ENCODE peak calls at places on chromosomes 13 and 19, in ten cellular contexts. One of them, this sample, is unnamed. For H3K4me1, the result is how much of the 10 kb centered on the place peaks cover.

GRCh38 chr13:30806784-30807183 is 71.4 kb downstream of the ALOX5AP start:
- DNase-seq in kidney: no peak
- DNase-seq in upper lobe of left lung: no peak
- DNase-seq in fibroblast of lung: peak
- DNase-seq in uterus: no peak
- DNase-seq in tibial nerve: no peak
- DNase-seq in endothelial cell of umbilical vein: peak
- DNase-seq in thoracic aorta: no peak
- DNase-seq in heart left ventricle: no peak
- DNase-seq in body of pancreas: no peak
- DNase-seq in this sample: no peak

GRCh38 chr19:46731584-46731983 is 14.3 kb upstream of the FKRP start:
- DNase-seq in kidney: no peak
- DNase-seq in upper lobe of left lung: no peak
- DNase-seq in fibroblast of lung: peak
- DNase-seq in uterus: no peak
- DNase-seq in tibial nerve: no peak
- DNase-seq in endothelial cell of umbilical vein: no peak
- DNase-seq in thoracic aorta: no peak
- DNase-seq in heart left ventricle: no peak
- DNase-seq in body of pancreas: no peak
- DNase-seq in this sample: no peak

GRCh38 chr19:38949580-38950367 is 19.0 kb downstream of the MRPS12 start:
- DNase-seq in kidney: peak
- DNase-seq in upper lobe of left lung: peak
- DNase-seq in fibroblast of lung: peak
- DNase-seq in uterus: peak
- DNase-seq in tibial nerve: peak
- DNase-seq in endothelial cell of umbilical vein: peak
- DNase-seq in thoracic aorta: peak
- DNase-seq in heart left ventricle: peak
- DNase-seq in body of pancreas: peak
- DNase-seq in this sample: peak

GRCh38 chr19:41868120-41868988 is 8.3 kb downstream of the RPS19 start:
- DNase-seq in kidney: peak
- DNase-seq in upper lobe of left lung: peak
- DNase-seq in fibroblast of lung: no peak
- DNase-seq in uterus: no peak
- DNase-seq in tibial nerve: no peak
- DNase-seq in endothelial cell of umbilical vein: no peak
- DNase-seq in thoracic aorta: no peak
- DNase-seq in heart left ventricle: no peak
- DNase-seq in body of pancreas: no peak
- DNase-seq in this sample: no peak

GRCh38 chr19:53927745-53928144 is 18.7 kb downstream of the CACNG7 start:
- DNase-seq in kidney: no peak
- DNase-seq in upper lobe of left lung: no peak
- DNase-seq in fibroblast of lung: peak
- DNase-seq in uterus: no peak
- DNase-seq in tibial nerve: no peak
- DNase-seq in endothelial cell of umbilical vein: peak
- DNase-seq in thoracic aorta: no peak
- DNase-seq in heart left ventricle: no peak
- DNase-seq in body of pancreas: peak
- DNase-seq in this sample: no peak

GRCh38 chr19:41366089-41366488 is 2.1 kb upstream of the B9D2 start:
- DNase-seq in kidney: no peak
- DNase-seq in upper lobe of left lung: no peak
- DNase-seq in fibroblast of lung: no peak
- DNase-seq in uterus: no peak
- DNase-seq in tibial nerve: no peak
- DNase-seq in endothelial cell of umbilical vein: no peak
- DNase-seq in thoracic aorta: no peak
- DNase-seq in heart left ventricle: no peak
- DNase-seq in body of pancreas: no peak
- DNase-seq in this sample: no peak

GRCh38 chr19:13834308-13834790 is 39.1 kb downstream of the ZSWIM4 start:
- DNase-seq in kidney: peak
- DNase-seq in upper lobe of left lung: no peak
- DNase-seq in fibroblast of lung: peak
- DNase-seq in uterus: peak
- DNase-seq in tibial nerve: no peak
- DNase-seq in endothelial cell of umbilical vein: no peak
- DNase-seq in thoracic aorta: no peak
- DNase-seq in heart left ventricle: no peak
- DNase-seq in body of pancreas: no peak
- DNase-seq in this sample: no peak

GRCh38 chr19:41324231-41324702 is 14.3 kb downstream of the CCDC97 start:
- DNase-seq in kidney: no peak
- DNase-seq in upper lobe of left lung: no peak
- DNase-seq in fibroblast of lung: no peak
- DNase-seq in uterus: no peak
- DNase-seq in tibial nerve: no peak
- DNase-seq in endothelial cell of umbilical vein: no peak
- DNase-seq in thoracic aorta: no peak
- DNase-seq in heart left ventricle: no peak
- DNase-seq in body of pancreas: no peak
- DNase-seq in this sample: no peak

GRCh38 chr19:29812080-29812880 is 489 bp downstream of the CCNE1 start:
- DNase-seq in kidney: peak
- DNase-seq in upper lobe of left lung: no peak
- DNase-seq in fibroblast of lung: no peak
- DNase-seq in uterus: no peak
- DNase-seq in tibial nerve: no peak
- DNase-seq in endothelial cell of umbilical vein: no peak
- DNase-seq in thoracic aorta: no peak
- DNase-seq in heart left ventricle: peak
- DNase-seq in body of pancreas: peak
- DNase-seq in this sample: peak

GRCh38 chr19:29811125-29812079 is at the start of gene CCNE1:
- DNase-seq in kidney: peak
- DNase-seq in upper lobe of left lung: peak
- DNase-seq in fibroblast of lung: peak
- DNase-seq in uterus: peak
- DNase-seq in tibial nerve: peak
- DNase-seq in endothelial cell of umbilical vein: peak
- DNase-seq in thoracic aorta: peak
- DNase-seq in heart left ventricle: peak
- DNase-seq in body of pancreas: peak
- DNase-seq in this sample: peak

GRCh38 chr19:29809795-29810503 is 1.8 kb upstream of the CCNE1 start:
- DNase-seq in kidney: peak
- DNase-seq in upper lobe of left lung: no peak
- DNase-seq in fibroblast of lung: no peak
- DNase-seq in uterus: no peak
- DNase-seq in tibial nerve: no peak
- DNase-seq in endothelial cell of umbilical vein: no peak
- DNase-seq in thoracic aorta: no peak
- DNase-seq in heart left ventricle: no peak
- DNase-seq in body of pancreas: no peak
- DNase-seq in this sample: no peak

GRCh38 chr19:29812881-29813275 is 1.1 kb downstream of the CCNE1 start:
- DNase-seq in kidney: peak
- DNase-seq in upper lobe of left lung: no peak
- DNase-seq in fibroblast of lung: no peak
- DNase-seq in uterus: no peak
- DNase-seq in tibial nerve: no peak
- DNase-seq in endothelial cell of umbilical vein: no peak
- DNase-seq in thoracic aorta: no peak
- DNase-seq in heart left ventricle: no peak
- DNase-seq in body of pancreas: no peak
- DNase-seq in this sample: no peak

DNA sequence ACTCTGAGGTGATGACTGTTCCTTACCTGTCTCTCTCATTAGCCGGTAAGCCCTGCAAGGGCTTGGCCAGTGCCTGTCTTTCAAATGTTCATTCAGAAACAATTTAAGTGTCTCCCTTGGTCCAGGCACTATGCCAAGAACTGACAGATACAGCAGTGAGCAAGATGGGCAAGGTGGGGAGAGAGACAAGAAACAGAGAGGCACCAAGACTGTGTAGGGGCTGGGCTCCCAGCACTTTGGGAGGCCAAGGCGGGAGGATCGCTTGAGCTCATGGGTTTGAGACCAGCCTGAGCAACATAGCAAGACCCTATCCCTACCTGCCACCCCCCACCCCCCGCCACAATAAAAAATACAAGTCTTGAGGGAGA is 1.3 kb upstream of the CCNE1 start:
- DNase-seq in kidney: peak
- DNase-seq in upper lobe of left lung: no peak
- DNase-seq in fibroblast of lung: peak
- DNase-seq in uterus: no peak
- DNase-seq in tibial nerve: no peak
- DNase-seq in endothelial cell of umbilical vein: no peak
- DNase-seq in thoracic aorta: no peak
- DNase-seq in heart left ventricle: peak
- DNase-seq in body of pancreas: peak
- DNase-seq in this sample: peak
- H3K4me1 ChIP-seq in kidney: under half
- H3K4me1 ChIP-seq in upper lobe of left lung: under half
- H3K4me1 ChIP-seq in fibroblast of lung: under half
- H3K4me1 ChIP-seq in uterus: under half
- H3K4me1 ChIP-seq in tibial nerve: under half
- H3K4me1 ChIP-seq in endothelial cell of umbilical vein: under half
- H3K4me1 ChIP-seq in thoracic aorta: under half
- H3K4me1 ChIP-seq in heart left ventricle: under half
- H3K4me1 ChIP-seq in body of pancreas: under half
- H3K4me1 ChIP-seq in this sample: under half

DNA sequence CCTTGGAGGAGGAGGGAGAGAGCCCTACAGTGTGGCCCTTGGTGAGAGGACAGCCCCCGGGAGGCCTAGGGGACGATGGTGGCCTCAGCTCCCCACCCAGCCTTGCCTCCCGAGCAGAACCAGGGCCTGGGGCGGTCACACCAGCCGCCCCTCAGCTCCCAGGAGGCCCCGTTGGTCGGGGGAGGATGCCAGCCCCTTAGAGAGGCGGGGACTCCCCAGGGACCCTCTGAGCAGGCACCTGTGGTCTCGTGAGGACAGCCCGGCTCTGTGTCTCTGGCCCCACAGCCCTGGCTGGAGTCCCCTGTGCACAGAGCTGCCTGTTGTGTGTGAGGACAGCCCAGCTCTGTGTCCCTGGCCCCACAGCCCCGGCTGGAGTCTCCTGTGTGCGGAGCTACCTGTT is 158.8 kb downstream of the KDM4B start:
- DNase-seq in kidney: no peak
- DNase-seq in upper lobe of left lung: no peak
- DNase-seq in fibroblast of lung: no peak
- DNase-seq in uterus: no peak
- DNase-seq in tibial nerve: no peak
- DNase-seq in endothelial cell of umbilical vein: no peak
- DNase-seq in thoracic aorta: no peak
- DNase-seq in heart left ventricle: no peak
- DNase-seq in body of pancreas: no peak
- DNase-seq in this sample: no peak
- TF ChIP-seq CTCF in kidney: no peak
- TF ChIP-seq CTCF in upper lobe of left lung: no peak
- TF ChIP-seq CTCF in fibroblast of lung: no peak
- TF ChIP-seq CTCF in uterus: no peak
- TF ChIP-seq CTCF in tibial nerve: no peak
- TF ChIP-seq CTCF in endothelial cell of umbilical vein: no peak
- TF ChIP-seq CTCF in thoracic aorta: no peak
- TF ChIP-seq CTCF in heart left ventricle: no peak
- TF ChIP-seq CTCF in body of pancreas: no peak
- TF ChIP-seq CTCF in this sample: no peak

GRCh38 chr19:50202962-50203280 is 501 bp upstream of the MYH14 start:
- DNase-seq in kidney: no peak
- DNase-seq in upper lobe of left lung: no peak
- DNase-seq in fibroblast of lung: no peak
- DNase-seq in uterus: no peak
- DNase-seq in tibial nerve: no peak
- DNase-seq in endothelial cell of umbilical vein: no peak
- DNase-seq in thoracic aorta: no peak
- DNase-seq in heart left ventricle: no peak
- DNase-seq in body of pancreas: no peak
- DNase-seq in this sample: no peak

GRCh38 chr19:50202399-50202798 is 1.0 kb upstream of the MYH14 start:
- DNase-seq in kidney: no peak
- DNase-seq in upper lobe of left lung: no peak
- DNase-seq in fibroblast of lung: no peak
- DNase-seq in uterus: no peak
- DNase-seq in tibial nerve: no peak
- DNase-seq in endothelial cell of umbilical vein: no peak
- DNase-seq in thoracic aorta: no peak
- DNase-seq in heart left ventricle: no peak
- DNase-seq in body of pancreas: no peak
- DNase-seq in this sample: no peak

GRCh38 chr19:50204081-50204428 is 633 bp downstream of the MYH14 start:
- DNase-seq in kidney: no peak
- DNase-seq in upper lobe of left lung: no peak
- DNase-seq in fibroblast of lung: no peak
- DNase-seq in uterus: no peak
- DNase-seq in tibial nerve: no peak
- DNase-seq in endothelial cell of umbilical vein: no peak
- DNase-seq in thoracic aorta: no peak
- DNase-seq in heart left ventricle: no peak
- DNase-seq in body of pancreas: no peak
- DNase-seq in this sample: no peak

GRCh38 chr19:50204811-50205675 is 1.6 kb downstream of the MYH14 start:
- DNase-seq in kidney: peak
- DNase-seq in upper lobe of left lung: peak
- DNase-seq in fibroblast of lung: no peak
- DNase-seq in uterus: no peak
- DNase-seq in tibial nerve: no peak
- DNase-seq in endothelial cell of umbilical vein: no peak
- DNase-seq in thoracic aorta: no peak
- DNase-seq in heart left ventricle: peak
- DNase-seq in body of pancreas: peak
- DNase-seq in this sample: no peak

DNA sequence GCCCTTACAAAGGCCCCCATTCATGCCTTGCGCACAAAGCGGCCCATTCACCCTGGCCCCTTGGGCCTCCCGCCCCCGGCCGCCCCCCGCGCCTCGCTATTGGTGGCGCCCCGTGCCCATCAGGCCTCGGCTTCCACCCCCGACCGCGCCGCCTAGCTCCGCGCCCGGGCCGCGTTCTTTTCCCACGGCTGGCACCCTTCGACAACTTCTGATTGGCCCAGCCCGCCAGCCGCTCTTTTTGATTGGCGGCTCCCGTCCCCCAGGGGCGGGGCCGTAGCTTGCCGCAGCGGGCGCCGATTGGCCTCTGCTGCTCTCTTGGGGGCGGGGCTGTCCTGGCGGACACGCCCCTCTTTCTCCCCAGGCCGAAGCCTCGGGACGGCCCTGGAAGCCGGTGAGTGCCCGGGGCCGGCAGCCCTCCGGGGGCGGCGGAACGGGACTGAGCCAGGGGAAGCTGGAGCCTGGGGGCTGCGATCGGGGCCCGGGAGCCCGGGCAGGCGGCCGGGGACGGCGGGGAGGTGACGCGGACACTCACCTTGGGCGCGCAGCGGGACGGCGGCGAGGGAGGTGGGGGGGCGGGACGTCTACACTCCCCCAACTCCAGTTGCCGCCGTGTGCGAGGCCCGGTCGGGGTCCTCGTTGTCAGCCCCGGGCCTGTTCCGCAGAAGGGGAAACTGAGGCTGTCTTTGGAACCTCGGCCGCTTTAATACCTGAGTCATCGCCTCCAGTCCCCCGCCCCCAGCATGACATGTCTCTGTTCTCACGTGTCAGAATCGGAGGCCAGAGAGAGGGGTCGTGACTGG is at the start of gene MYH14:
- DNase-seq in kidney: peak
- DNase-seq in upper lobe of left lung: peak
- DNase-seq in fibroblast of lung: peak
- DNase-seq in uterus: peak
- DNase-seq in tibial nerve: peak
- DNase-seq in endothelial cell of umbilical vein: peak
- DNase-seq in thoracic aorta: peak
- DNase-seq in heart left ventricle: peak
- DNase-seq in body of pancreas: peak
- DNase-seq in this sample: peak
- H3K27ac ChIP-seq in kidney: peak
- H3K27ac ChIP-seq in upper lobe of left lung: peak
- H3K27ac ChIP-seq in fibroblast of lung: no peak
- H3K27ac ChIP-seq in uterus: no peak
- H3K27ac ChIP-seq in tibial nerve: peak
- H3K27ac ChIP-seq in endothelial cell of umbilical vein: no peak
- H3K27ac ChIP-seq in thoracic aorta: no peak
- H3K27ac ChIP-seq in heart left ventricle: peak
- H3K27ac ChIP-seq in body of pancreas: peak
- H3K27ac ChIP-seq in this sample: no peak

GRCh38 chr19:6947745-6948144 is 60.4 kb downstream of the ADGRE1 start:
- DNase-seq in kidney: no peak
- DNase-seq in upper lobe of left lung: peak
- DNase-seq in fibroblast of lung: peak
- DNase-seq in uterus: no peak
- DNase-seq in tibial nerve: no peak
- DNase-seq in endothelial cell of umbilical vein: peak
- DNase-seq in thoracic aorta: no peak
- DNase-seq in heart left ventricle: peak
- DNase-seq in body of pancreas: no peak
- DNase-seq in this sample: no peak
- H3K4me1 ChIP-seq in kidney: under half
- H3K4me1 ChIP-seq in upper lobe of left lung: under half
- H3K4me1 ChIP-seq in fibroblast of lung: under half
- H3K4me1 ChIP-seq in uterus: under half
- H3K4me1 ChIP-seq in tibial nerve: under half
- H3K4me1 ChIP-seq in endothelial cell of umbilical vein: under half
- H3K4me1 ChIP-seq in thoracic aorta: under half
- H3K4me1 ChIP-seq in heart left ventricle: under half
- H3K4me1 ChIP-seq in body of pancreas: under half
- H3K4me1 ChIP-seq in this sample: under half